ENCODE peak calls at places on chromosomes 12 and 14, in eight cellular contexts. One of them, this sample, is unnamed.

GRCh38 chr12:132323171-132324010 is 6.0 kb downstream of the GALNT9 start:
- DNase-seq in T-helper 17 cell: no peak
- DNase-seq in KG1: no peak
- DNase-seq in effector CD4-positive, alpha-beta T cell: no peak
- DNase-seq in SIG-M5: no peak
- DNase-seq in lung: no peak
- DNase-seq in HCEC 1CT: no peak
- DNase-seq in CD8-positive, alpha-beta T cell: peak
- DNase-seq in this sample: no peak

GRCh38 chr12:47808574-47809380 is 10.9 kb downstream of the HDAC7 start:
- DNase-seq in T-helper 17 cell: no peak
- DNase-seq in KG1: peak
- DNase-seq in effector CD4-positive, alpha-beta T cell: peak
- DNase-seq in SIG-M5: no peak
- DNase-seq in lung: no peak
- DNase-seq in HCEC 1CT: peak
- DNase-seq in CD8-positive, alpha-beta T cell: peak
- DNase-seq in this sample: no peak

GRCh38 chr14:100818221-100818699 is 7.7 kb upstream of the MEG3 start:
- DNase-seq in T-helper 17 cell: no peak
- DNase-seq in KG1: no peak
- DNase-seq in effector CD4-positive, alpha-beta T cell: no peak
- DNase-seq in SIG-M5: no peak
- DNase-seq in lung: no peak
- DNase-seq in HCEC 1CT: no peak
- DNase-seq in CD8-positive, alpha-beta T cell: no peak
- DNase-seq in this sample: no peak

GRCh38 chr12:4435537-4435936 is 10.1 kb downstream of the FGF6 start:
- DNase-seq in T-helper 17 cell: no peak
- DNase-seq in KG1: no peak
- DNase-seq in effector CD4-positive, alpha-beta T cell: no peak
- DNase-seq in SIG-M5: no peak
- DNase-seq in lung: no peak
- DNase-seq in HCEC 1CT: no peak
- DNase-seq in CD8-positive, alpha-beta T cell: no peak
- DNase-seq in this sample: peak

GRCh38 chr12:73629171-73629570 is 908.5 kb upstream of the ATXN7L3B start:
- DNase-seq in T-helper 17 cell: no peak
- DNase-seq in KG1: no peak
- DNase-seq in effector CD4-positive, alpha-beta T cell: no peak
- DNase-seq in SIG-M5: no peak
- DNase-seq in lung: no peak
- DNase-seq in HCEC 1CT: no peak
- DNase-seq in CD8-positive, alpha-beta T cell: no peak
- DNase-seq in this sample: no peak

GRCh38 chr14:20998139-20998538 is 954 bp upstream of the SLC39A2 start:
- DNase-seq in T-helper 17 cell: no peak
- DNase-seq in KG1: no peak
- DNase-seq in effector CD4-positive, alpha-beta T cell: no peak
- DNase-seq in SIG-M5: no peak
- DNase-seq in lung: no peak
- DNase-seq in HCEC 1CT: no peak
- DNase-seq in CD8-positive, alpha-beta T cell: no peak
- DNase-seq in this sample: no peak

GRCh38 chr12:34219046-34219770 is 196.9 kb downstream of the ALG10 start:
- DNase-seq in T-helper 17 cell: no peak
- DNase-seq in KG1: no peak
- DNase-seq in effector CD4-positive, alpha-beta T cell: no peak
- DNase-seq in SIG-M5: no peak
- DNase-seq in lung: no peak
- DNase-seq in HCEC 1CT: no peak
- DNase-seq in CD8-positive, alpha-beta T cell: no peak
- DNase-seq in this sample: no peak

GRCh38 chr12:101789171-101789570 is 41.6 kb downstream of the GNPTAB start:
- DNase-seq in T-helper 17 cell: no peak
- DNase-seq in KG1: no peak
- DNase-seq in effector CD4-positive, alpha-beta T cell: no peak
- DNase-seq in SIG-M5: no peak
- DNase-seq in lung: no peak
- DNase-seq in HCEC 1CT: no peak
- DNase-seq in CD8-positive, alpha-beta T cell: no peak
- DNase-seq in this sample: peak

GRCh38 chr12:77751939-77752338 is 78.8 kb upstream of the NAV3 start:
- DNase-seq in T-helper 17 cell: no peak
- DNase-seq in KG1: no peak
- DNase-seq in effector CD4-positive, alpha-beta T cell: no peak
- DNase-seq in SIG-M5: no peak
- DNase-seq in lung: no peak
- DNase-seq in HCEC 1CT: no peak
- DNase-seq in CD8-positive, alpha-beta T cell: no peak
- DNase-seq in this sample: no peak

GRCh38 chr14:48805315-48805714 is 780.9 kb downstream of the RPS29 start:
- DNase-seq in T-helper 17 cell: no peak
- DNase-seq in KG1: no peak
- DNase-seq in effector CD4-positive, alpha-beta T cell: no peak
- DNase-seq in SIG-M5: no peak
- DNase-seq in lung: no peak
- DNase-seq in HCEC 1CT: no peak
- DNase-seq in CD8-positive, alpha-beta T cell: no peak
- DNase-seq in this sample: no peak

GRCh38 chr12:41699658-41700057 is 445.0 kb downstream of the GXYLT1 start:
- DNase-seq in T-helper 17 cell: no peak
- DNase-seq in KG1: no peak
- DNase-seq in effector CD4-positive, alpha-beta T cell: no peak
- DNase-seq in SIG-M5: no peak
- DNase-seq in lung: no peak
- DNase-seq in HCEC 1CT: no peak
- DNase-seq in CD8-positive, alpha-beta T cell: no peak
- DNase-seq in this sample: no peak

GRCh38 chr14:54781080-54781479 is 121.5 kb downstream of the GCH1 start:
- DNase-seq in T-helper 17 cell: no peak
- DNase-seq in KG1: no peak
- DNase-seq in effector CD4-positive, alpha-beta T cell: no peak
- DNase-seq in SIG-M5: no peak
- DNase-seq in lung: no peak
- DNase-seq in HCEC 1CT: no peak
- DNase-seq in CD8-positive, alpha-beta T cell: no peak
- DNase-seq in this sample: peak

This sample was measured in left lobe of liver.